ENCODE peak calls at places on chromosomes 13 and 19, in six cellular contexts. P, L, A, R, K and N are unnamed samples.
A peak's percentile ranks its signal among the peaks of the same experiment; 100 is the strongest.

GRCh38 chr19:3096902-3097326 is 2.8 kb downstream of the GNA11 start:
- DNase-seq in R (no peak), K (no peak), A (no peak), P (no peak), L (no peak), N (no peak)

GRCh38 chr13:21343659-21344058 is 115.4 kb downstream of the ZDHHC20 start:
- DNase-seq in R (no peak), L (no peak), A (no peak), P (no peak), K (no peak), N (no peak)

GRCh38 chr19:40716031-40716654 is 543 bp downstream of the COQ8B start:
- DNase-seq in A (no peak), P (no peak), K (peak; percentile 94), R (peak; percentile 16), L (no peak), N (no peak)

GRCh38 chr13:36549771-36550170 is 117.5 kb downstream of the CCNA1 start:
- DNase-seq in A (no peak), P (no peak), R (no peak), K (no peak), L (no peak), N (peak; percentile 26)

GRCh38 chr13:103030776-103031175 is 35.4 kb downstream of the SLC10A2 start:
- DNase-seq in K (no peak), L (no peak), A (no peak), R (no peak), P (no peak), N (no peak)

GRCh38 chr19:32606289-32606688 is 25.3 kb downstream of the PDCD5 start:
- DNase-seq in P (no peak), L (no peak), R (no peak), A (no peak), K (no peak), N (no peak)

GRCh38 chr19:3358919-3359849 is 7.2 kb upstream of the NFIC start:
- DNase-seq in A (no peak), R (peak; percentile 49), K (no peak), L (peak; percentile 68), P (no peak), N (no peak)

GRCh38 chr13:104571161-104571889 is 1505.1 kb upstream of the SLC10A2 start:
- DNase-seq in K (peak; percentile 99), R (no peak), P (peak; percentile 64), L (no peak), A (no peak), N (peak; percentile 25)

GRCh38 chr19:343941-344624 is 513 bp downstream of the MIER2 start:
- DNase-seq in K (no peak), L (no peak), A (no peak), R (no peak), P (peak; percentile 50), N (peak; percentile 80)

DNA sequence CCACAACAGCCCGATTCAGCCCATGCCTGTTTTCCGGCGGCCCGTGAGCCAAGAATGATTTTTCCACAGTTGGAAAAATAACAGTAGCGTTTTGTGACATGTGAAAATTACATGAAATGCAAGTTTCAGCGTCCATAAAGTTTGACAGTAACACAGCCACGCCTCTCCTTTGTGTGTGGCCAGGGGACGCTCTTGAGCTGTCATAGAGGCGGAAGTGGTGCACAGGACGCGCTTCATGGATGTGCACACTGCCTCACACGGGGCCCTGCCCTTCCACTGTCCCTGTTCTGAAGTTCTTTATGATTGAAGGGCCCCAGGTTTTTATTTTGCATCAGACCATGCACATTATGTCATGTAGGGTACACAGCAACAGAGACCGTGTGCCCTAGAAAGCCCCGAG is 12.4 kb upstream of the ELAVL1 start:
- DNase-seq in L (peak; percentile 71), A (no peak), R (peak; percentile 56), K (no peak), P (no peak), N (no peak)
- TF ChIP-seq CTCF in L (peak; percentile 74), A (no peak), R (peak; percentile 83), K (no peak), P (no peak), N (peak; percentile 49)

DNA sequence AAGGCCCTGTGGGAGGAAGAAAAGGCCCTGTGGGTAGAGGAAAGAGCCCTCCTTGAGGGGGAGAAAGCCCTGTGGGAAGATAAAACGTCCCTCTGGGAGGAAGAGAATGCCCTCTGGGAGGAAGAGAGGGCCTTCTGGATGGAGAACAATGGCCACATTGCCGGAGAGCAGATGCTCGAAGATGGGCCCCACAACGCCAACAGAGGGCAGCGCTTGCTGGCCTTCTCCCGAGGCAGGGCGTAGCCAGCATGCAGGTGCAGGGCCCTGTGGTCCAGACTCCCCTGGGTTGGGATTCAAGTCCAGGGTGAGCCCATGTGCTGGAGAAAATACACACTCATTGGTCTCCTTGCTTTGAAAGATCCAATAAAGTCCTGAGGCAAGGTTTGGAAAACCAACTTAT is 4.1 kb downstream of the CCDC70 start:
- DNase-seq in K (no peak), R (no peak), L (no peak), A (no peak), P (peak; percentile 56), N (no peak)
- TF ChIP-seq CTCF in K (no peak), R (no peak), L (no peak), A (no peak), P (no peak), N (peak; percentile 6)

DNA sequence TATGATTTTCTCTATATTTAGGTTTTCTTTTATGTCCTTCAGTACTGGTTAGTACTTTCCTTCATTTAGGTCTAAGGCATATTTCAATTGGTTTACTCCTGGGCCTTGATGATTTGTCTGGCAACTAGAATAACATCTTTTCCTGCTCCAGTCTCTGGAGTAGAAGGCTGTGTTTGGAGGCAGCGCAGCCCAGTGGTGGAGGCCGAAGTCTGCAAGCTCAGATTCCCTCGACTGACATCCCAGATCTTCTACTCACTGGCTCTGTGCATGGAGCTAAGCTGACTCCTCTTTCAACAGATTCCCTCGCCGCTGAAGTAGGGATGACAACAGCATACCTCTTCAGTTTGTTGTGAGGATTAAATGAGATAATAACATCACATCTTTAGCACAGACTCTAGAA is 141.0 kb downstream of the RAP2A start:
- DNase-seq in A (no peak), P (peak; percentile 58), K (peak; percentile 19), R (no peak), L (no peak), N (no peak)
- TF ChIP-seq CTCF in A (peak; percentile 44), P (no peak), K (peak; percentile 67), R (peak; percentile 57), L (peak; percentile 12), N (peak; percentile 31)

DNA sequence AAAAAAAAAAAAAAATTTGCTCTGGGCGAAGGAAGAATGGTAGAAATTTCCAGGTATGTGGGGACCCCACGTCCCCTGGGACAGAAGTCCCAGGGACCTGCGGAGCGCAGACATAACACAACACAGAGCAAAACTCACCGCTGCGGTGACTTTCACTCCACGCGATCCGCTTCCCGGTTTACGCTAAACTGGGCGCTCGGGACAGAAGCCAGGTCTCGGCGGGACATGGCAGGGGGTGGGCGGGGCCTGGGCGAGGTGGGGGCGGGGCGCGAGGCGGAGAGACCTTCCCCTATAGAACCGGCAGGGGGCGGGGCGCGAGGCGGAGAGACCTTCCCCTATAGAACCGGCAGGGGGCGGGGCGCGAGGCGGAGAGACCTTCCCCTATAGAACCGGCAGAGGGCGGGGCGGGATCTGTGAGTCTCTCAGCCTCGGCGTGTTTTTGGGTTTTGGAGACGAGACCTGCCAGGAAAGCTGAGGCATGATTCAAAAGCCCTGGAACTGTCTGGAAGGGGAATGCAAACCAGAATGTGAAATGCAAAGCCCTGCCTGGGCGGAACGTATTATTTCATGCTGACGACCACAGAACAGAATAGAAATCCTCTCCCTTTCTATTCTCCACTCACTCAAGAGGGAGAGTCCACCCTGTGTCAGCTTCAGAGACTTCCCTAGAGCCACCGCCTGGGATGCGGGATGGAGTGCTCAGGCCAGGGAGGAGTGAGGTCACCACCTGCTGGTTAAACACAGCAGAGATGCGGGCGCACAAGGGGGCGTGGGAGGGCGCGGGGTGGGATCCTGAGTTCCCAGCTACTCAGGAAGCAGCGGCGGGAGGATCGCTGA is 20.2 kb upstream of the ERVV-1 start:
- DNase-seq in A (peak; percentile 42), P (peak; percentile 90), K (peak; percentile 81), R (peak; percentile 79), L (peak; percentile 84), N (peak; percentile 42)
- TF ChIP-seq CTCF in A (peak; percentile 29), P (peak; percentile 90), K (peak; percentile 60), R (peak; percentile 60), L (peak; percentile 85), N (peak; percentile 34)

GRCh38 chr19:20278342-20278741 is 111.3 kb downstream of the ZNF486 start:
- DNase-seq in P (no peak), L (peak; percentile 49), A (peak; percentile 1), K (peak; percentile 9), R (peak; percentile 28), N (no peak)
- TF ChIP-seq CTCF in P (peak; percentile 55), L (peak; percentile 74), A (peak; percentile 39), K (no peak), R (peak; percentile 44), N (no peak)